ENCODE peak calls at places on chromosomes 7 and 10, in five cellular contexts. B is CD4-positive, CD25-positive, alpha-beta regulatory T cell; M is transverse colon; S is naive thymus-derived CD4-positive, alpha-beta T cell; O is aorta. P is an unnamed sample.
A peak's percentile ranks its signal among the peaks of the same experiment; 100 is the strongest.

GRCh38 chr10:37067576-37067975 is 57.8 kb upstream of the ANKRD30A start:
- DNase-seq in B (no peak), O (no peak), M (no peak), S (no peak), P (no peak)

GRCh38 chr7:30761214-30762156 is 9.6 kb downstream of the INMT start:
- DNase-seq in S (no peak), O (no peak), M (no peak), B (no peak), P (no peak)

GRCh38 chr10:88226027-88226690 is 357.0 kb downstream of the RNLS start:
- DNase-seq in O (no peak), M (no peak), S (no peak), B (no peak), P (no peak)

GRCh38 chr7:45001138-45001694 is 1.2 kb downstream of the CCM2 start:
- DNase-seq in B (peak; percentile 55), S (peak; percentile 80), M (peak; percentile 55), O (no peak), P (no peak)

GRCh38 chr7:34341331-34341730 is 316.7 kb upstream of the NPSR1 start:
- DNase-seq in M (no peak), B (no peak), S (no peak), O (no peak), P (no peak)

GRCh38 chr7:127882313-127882920 is 148.8 kb downstream of the LRRC4 start:
- DNase-seq in B (no peak), S (no peak), M (no peak), O (no peak), P (no peak)

GRCh38 chr10:128064615-128065580 is 61.3 kb downstream of the MKI67 start:
- DNase-seq in S (peak; percentile 70), B (peak; percentile 33), M (peak; percentile 63), O (peak; percentile 84), P (peak; percentile 70)

GRCh38 chr7:151845412-151846205 is 31.3 kb downstream of the PRKAG2 start:
- DNase-seq in B (no peak), M (no peak), S (no peak), O (peak; percentile 67), P (no peak)

GRCh38 chr7:16915405-16915804 is 33.6 kb upstream of the AGR3 start:
- DNase-seq in B (no peak), O (no peak), S (no peak), M (no peak), P (no peak)

GRCh38 chr10:77526861-77527617 is 110.6 kb downstream of the KCNMA1 start:
- DNase-seq in B (no peak), O (peak; percentile 32), S (no peak), M (no peak), P (no peak)

GRCh38 chr7:45625067-45625466 is 50.9 kb downstream of the ADCY1 start:
- DNase-seq in B (no peak), S (no peak), O (no peak), M (no peak), P (no peak)

GRCh38 chr10:77305650-77306632 is 331.7 kb downstream of the KCNMA1 start:
- DNase-seq in M (no peak), B (no peak), O (no peak), S (no peak), P (no peak)

GRCh38 chr10:129959544-129960492 is 4.3 kb downstream of the EBF3 start:
- DNase-seq in S (no peak), B (no peak), M (no peak), O (no peak), P (no peak)

GRCh38 chr7:41579961-41580935 is 122.6 kb downstream of the INHBA start:
- DNase-seq in S (no peak), O (no peak), B (no peak), M (no peak), P (no peak)

GRCh38 chr7:47266799-47267198 is 315.1 kb downstream of the TNS3 start:
- DNase-seq in B (no peak), M (peak; percentile 86), S (no peak), O (no peak), P (no peak)

GRCh38 chr10:16470747-16471146 is 33.9 kb downstream of the PTER start:
- DNase-seq in M (no peak), O (no peak), B (no peak), S (no peak), P (no peak)

GRCh38 chr7:31078363-31078990 is 26.4 kb downstream of the ADCYAP1R1 start:
- DNase-seq in M (no peak), S (no peak), O (peak; percentile 60), B (no peak), P (peak; percentile 13)

GRCh38 chr10:71279590-71280170 is 39.4 kb upstream of the SLC29A3 start:
- DNase-seq in M (no peak), S (no peak), B (no peak), O (no peak), P (no peak)

GRCh38 chr7:127769696-127770400 is 117.9 kb downstream of the SND1 start:
- DNase-seq in O (no peak), B (no peak), M (no peak), S (no peak), P (no peak)

GRCh38 chr7:363626-364025 is 73.7 kb downstream of the FOXL3 start:
- DNase-seq in B (no peak), M (no peak), O (peak; percentile 68), S (peak; percentile 68), P (peak; percentile 9)

GRCh38 chr7:56493196-56493595 is 377.0 kb upstream of the NUPR2 start:
- DNase-seq in S (no peak), M (no peak), O (no peak), B (no peak), P (no peak)

GRCh38 chr7:56495165-56495564 is 378.9 kb upstream of the NUPR2 start:
- DNase-seq in O (no peak), M (no peak), B (no peak), S (no peak), P (no peak)

GRCh38 chr7:56493704-56494450 is 377.7 kb upstream of the NUPR2 start:
- DNase-seq in M (no peak), B (no peak), O (no peak), S (no peak), P (no peak)

GRCh38 chr7:56491636-56492425 is 375.6 kb upstream of the NUPR2 start:
- DNase-seq in M (no peak), S (no peak), O (no peak), B (no peak), P (no peak)
- H3K9me3 ChIP-seq in M (peaks cover 18% of the 10 kb centered on the region), S (no peaks in the 10 kb centered on the region), O (peaks cover 8% of the 10 kb centered on the region), B (peaks cover 71% of the 10 kb centered on the region), P (peaks cover 100% of the 10 kb centered on the region)

GRCh38 chr10:131915990-131916766 is 15.4 kb downstream of the PPP2R2D start:
- DNase-seq in M (no peak), B (no peak), O (no peak), S (no peak), P (no peak)

GRCh38 chr10:131912620-131913019 is 11.8 kb downstream of the PPP2R2D start:
- DNase-seq in B (no peak), M (no peak), O (no peak), S (no peak), P (no peak)

GRCh38 chr10:131911451-131911850 is 10.6 kb downstream of the PPP2R2D start:
- DNase-seq in O (no peak), S (no peak), B (no peak), M (no peak), P (no peak)

GRCh38 chr10:131920151-131920550 is 19.3 kb downstream of the PPP2R2D start:
- DNase-seq in O (no peak), M (no peak), B (no peak), S (no peak), P (no peak)

GRCh38 chr10:131915484-131915883 is 14.7 kb downstream of the PPP2R2D start:
- DNase-seq in M (no peak), O (no peak), B (no peak), S (no peak), P (no peak)
- H3K9me3 ChIP-seq in M (no peaks in the 10 kb centered on the region), O (no peaks in the 10 kb centered on the region), B (no peaks in the 10 kb centered on the region), S (no peaks in the 10 kb centered on the region), P (no peaks in the 10 kb centered on the region)

DNA sequence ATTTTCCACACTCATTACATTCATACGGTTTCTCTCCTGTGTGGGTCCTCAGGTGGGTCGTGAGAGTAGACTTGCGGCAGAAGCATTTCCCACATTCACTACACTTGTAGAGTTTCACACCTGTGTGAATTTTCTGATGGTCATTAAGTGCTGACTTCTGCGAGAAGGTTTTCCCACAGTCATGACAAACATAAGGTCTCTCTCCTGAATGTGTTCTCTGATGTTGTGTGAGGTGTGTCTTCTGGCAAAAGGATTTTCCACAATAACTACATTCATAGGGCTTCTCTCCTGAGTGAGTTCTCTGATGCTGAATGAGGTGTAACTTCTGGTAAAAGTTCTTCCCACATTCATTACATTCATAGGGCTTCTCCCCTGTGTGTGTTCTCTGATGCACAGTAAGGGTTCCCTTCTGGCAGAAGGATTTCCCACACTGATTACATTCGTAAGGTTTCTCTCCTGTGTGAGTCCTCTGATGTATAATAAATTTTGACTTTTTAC is 15.1 kb downstream of the ZNF12 start:
- DNase-seq in O (no peak), M (no peak), B (no peak), S (no peak), P (no peak)
- H3K9me3 ChIP-seq in O (peaks cover 30% of the 10 kb centered on the region), M (peaks cover 100% of the 10 kb centered on the region), B (peaks cover 100% of the 10 kb centered on the region), S (peaks cover 57% of the 10 kb centered on the region), P (peaks cover 100% of the 10 kb centered on the region)

DNA sequence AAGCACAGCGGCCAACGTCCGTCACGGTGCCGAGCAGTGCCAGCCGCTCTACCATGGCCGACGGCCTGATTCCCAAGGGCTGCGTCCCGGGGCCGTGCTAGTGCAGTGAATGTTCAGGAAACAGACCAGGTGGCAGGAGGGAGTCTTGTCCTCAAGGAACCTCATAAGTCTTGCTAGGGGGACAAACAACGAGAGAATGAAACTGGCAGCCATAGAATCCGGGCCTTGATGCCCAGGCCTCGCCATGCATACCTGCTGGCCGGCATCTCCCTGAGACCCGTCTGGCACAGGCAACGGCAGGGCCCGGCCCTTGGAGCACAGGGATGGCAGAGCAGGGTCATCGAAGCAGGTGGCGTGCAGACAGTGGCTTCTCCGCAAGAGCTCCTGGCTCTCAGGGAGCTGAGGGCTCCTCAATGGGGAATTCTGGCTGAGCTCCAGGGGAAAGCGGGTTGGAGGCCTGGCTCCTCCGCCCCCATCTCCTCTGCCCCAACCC is 58.8 kb downstream of the DIP2C start:
- DNase-seq in B (no peak), M (no peak), S (no peak), O (no peak), P (no peak)
- H3K9me3 ChIP-seq in B (no peaks in the 10 kb centered on the region), M (no peaks in the 10 kb centered on the region), S (no peaks in the 10 kb centered on the region), O (no peaks in the 10 kb centered on the region), P (no peaks in the 10 kb centered on the region)

GRCh38 chr7:158064631-158065030 is 523.0 kb downstream of the PTPRN2 start:
- DNase-seq in O (peak; percentile 31), B (no peak), S (no peak), M (no peak), P (no peak)
- H3K9me3 ChIP-seq in O (no peaks in the 10 kb centered on the region), B (peaks cover 9% of the 10 kb centered on the region), S (no peaks in the 10 kb centered on the region), M (no peaks in the 10 kb centered on the region), P (peaks cover 14% of the 10 kb centered on the region)

GRCh38 chr10:83522456-83522855 is 616.9 kb upstream of the GHITM start:
- DNase-seq in B (no peak), O (no peak), M (no peak), S (no peak), P (no peak)
- H3K9me3 ChIP-seq in B (peaks cover 9% of the 10 kb centered on the region), O (peaks cover 3% of the 10 kb centered on the region), M (no peaks in the 10 kb centered on the region), S (no peaks in the 10 kb centered on the region), P (peaks cover 25% of the 10 kb centered on the region)

P was measured in left ventricle myocardium inferior.